ENCODE peak calls at places on chromosomes 16 and 17, in seven cellular contexts. One of them, this sample, is unnamed.
A peak's percentile ranks its signal among the peaks of the same experiment; 100 is the strongest.

GRCh38 chr17:82611140-82612058 is 36.8 kb downstream of the WDR45B start:
- DNase-seq in A549: no peak
- DNase-seq in IMR-90: peak; percentile 60
- DNase-seq in H1: no peak
- DNase-seq in K562: peak; percentile 84
- DNase-seq in SK-N-SH: peak; percentile 89
- DNase-seq in HepG2: no peak
- DNase-seq in this sample: no peak

GRCh38 chr16:81696136-81696958 is 82.7 kb upstream of the PLCG2 start:
- DNase-seq in A549: no peak
- DNase-seq in IMR-90: no peak
- DNase-seq in H1: no peak
- DNase-seq in K562: peak; percentile 47
- DNase-seq in SK-N-SH: no peak
- DNase-seq in HepG2: no peak
- DNase-seq in this sample: no peak

GRCh38 chr16:75019586-75019985 is 20.8 kb downstream of the ZNRF1 start:
- DNase-seq in A549: no peak
- DNase-seq in IMR-90: no peak
- DNase-seq in H1: no peak
- DNase-seq in K562: no peak
- DNase-seq in SK-N-SH: no peak
- DNase-seq in HepG2: no peak
- DNase-seq in this sample: no peak

GRCh38 chr16:24583494-24583893 is 44.1 kb downstream of the RBBP6 start:
- DNase-seq in A549: no peak
- DNase-seq in IMR-90: no peak
- DNase-seq in H1: no peak
- DNase-seq in K562: no peak
- DNase-seq in SK-N-SH: no peak
- DNase-seq in HepG2: no peak
- DNase-seq in this sample: no peak

GRCh38 chr17:45046536-45047125 is 4.8 kb downstream of the DCAKD start:
- DNase-seq in A549: peak; percentile 45
- DNase-seq in IMR-90: peak; percentile 51
- DNase-seq in H1: no peak
- DNase-seq in K562: no peak
- DNase-seq in SK-N-SH: no peak
- DNase-seq in HepG2: no peak
- DNase-seq in this sample: peak; percentile 68

GRCh38 chr17:50550661-50551432 is 3.9 kb downstream of the SPATA20 start:
- DNase-seq in A549: peak; percentile 84
- DNase-seq in IMR-90: peak; percentile 85
- DNase-seq in H1: peak; percentile 90
- DNase-seq in K562: peak; percentile 87
- DNase-seq in SK-N-SH: peak; percentile 95
- DNase-seq in HepG2: peak; percentile 84
- DNase-seq in this sample: no peak

GRCh38 chr17:38427160-38427949 is 909 bp upstream of the ARHGAP23 start:
- DNase-seq in A549: no peak
- DNase-seq in IMR-90: no peak
- DNase-seq in H1: no peak
- DNase-seq in K562: no peak
- DNase-seq in SK-N-SH: no peak
- DNase-seq in HepG2: no peak
- DNase-seq in this sample: no peak

GRCh38 chr17:1399366-1399678 is 700 bp downstream of the YWHAE start:
- DNase-seq in A549: no peak
- DNase-seq in IMR-90: no peak
- DNase-seq in H1: no peak
- DNase-seq in K562: no peak
- DNase-seq in SK-N-SH: no peak
- DNase-seq in HepG2: no peak
- DNase-seq in this sample: no peak

GRCh38 chr16:19005561-19006445 is 22.1 kb downstream of the TMC7 start:
- DNase-seq in A549: peak; percentile 44
- DNase-seq in IMR-90: peak; percentile 27
- DNase-seq in H1: peak; percentile 54
- DNase-seq in K562: no peak
- DNase-seq in SK-N-SH: no peak
- DNase-seq in HepG2: peak; percentile 100
- DNase-seq in this sample: no peak

GRCh38 chr17:19533718-19534561 is at the start of gene SLC47A1:
- DNase-seq in A549: peak; percentile 76
- DNase-seq in IMR-90: no peak
- DNase-seq in H1: peak; percentile 67
- DNase-seq in K562: no peak
- DNase-seq in SK-N-SH: peak; percentile 88
- DNase-seq in HepG2: peak; percentile 58
- DNase-seq in this sample: no peak

GRCh38 chr17:42566215-42566872 is 556 bp upstream of the MLX start:
- DNase-seq in A549: no peak
- DNase-seq in IMR-90: no peak
- DNase-seq in H1: no peak
- DNase-seq in K562: no peak
- DNase-seq in SK-N-SH: no peak
- DNase-seq in HepG2: no peak
- DNase-seq in this sample: no peak

GRCh38 chr16:78324649-78325274 is 225.3 kb downstream of the WWOX start:
- DNase-seq in A549: no peak
- DNase-seq in IMR-90: no peak
- DNase-seq in H1: no peak
- DNase-seq in K562: no peak
- DNase-seq in SK-N-SH: no peak
- DNase-seq in HepG2: peak; percentile 16
- DNase-seq in this sample: no peak

GRCh38 chr17:19726615-19727376 is 10.4 kb upstream of the SLC47A2 start:
- DNase-seq in A549: no peak
- DNase-seq in IMR-90: no peak
- DNase-seq in H1: no peak
- DNase-seq in K562: no peak
- DNase-seq in SK-N-SH: no peak
- DNase-seq in HepG2: no peak
- DNase-seq in this sample: no peak

GRCh38 chr16:4664538-4665418 is 28.6 kb upstream of the NUDT16L1 start:
- DNase-seq in A549: no peak
- DNase-seq in IMR-90: no peak
- DNase-seq in H1: no peak
- DNase-seq in K562: no peak
- DNase-seq in SK-N-SH: no peak
- DNase-seq in HepG2: peak; percentile 75
- DNase-seq in this sample: no peak

GRCh38 chr17:78997881-78998280 is 11.7 kb downstream of the CANT1 start:
- DNase-seq in A549: no peak
- DNase-seq in IMR-90: no peak
- DNase-seq in H1: no peak
- DNase-seq in K562: no peak
- DNase-seq in SK-N-SH: no peak
- DNase-seq in HepG2: no peak
- DNase-seq in this sample: no peak

GRCh38 chr16:67291461-67291860 is 12.1 kb downstream of the PLEKHG4 start:
- DNase-seq in A549: no peak
- DNase-seq in IMR-90: no peak
- DNase-seq in H1: no peak
- DNase-seq in K562: no peak
- DNase-seq in SK-N-SH: no peak
- DNase-seq in HepG2: no peak
- DNase-seq in this sample: no peak

GRCh38 chr17:81527591-81528383 is at the start of gene FSCN2:
- DNase-seq in A549: no peak
- DNase-seq in IMR-90: no peak
- DNase-seq in H1: no peak
- DNase-seq in K562: no peak
- DNase-seq in SK-N-SH: no peak
- DNase-seq in HepG2: no peak
- DNase-seq in this sample: no peak

GRCh38 chr17:77637807-77638182 is 320.7 kb upstream of the TNRC6C start:
- DNase-seq in A549: no peak
- DNase-seq in IMR-90: no peak
- DNase-seq in H1: no peak
- DNase-seq in K562: no peak
- DNase-seq in SK-N-SH: peak; percentile 68
- DNase-seq in HepG2: no peak
- DNase-seq in this sample: no peak

GRCh38 chr17:78390241-78391050 is 12.0 kb downstream of the PGS1 start:
- DNase-seq in A549: peak; percentile 59
- DNase-seq in IMR-90: peak; percentile 100
- DNase-seq in H1: no peak
- DNase-seq in K562: peak; percentile 35
- DNase-seq in SK-N-SH: peak; percentile 76
- DNase-seq in HepG2: no peak
- DNase-seq in this sample: no peak

GRCh38 chr17:13544755-13545154 is 57.0 kb downstream of the HS3ST3A1 start:
- DNase-seq in A549: no peak
- DNase-seq in IMR-90: peak; percentile 61
- DNase-seq in H1: no peak
- DNase-seq in K562: no peak
- DNase-seq in SK-N-SH: no peak
- DNase-seq in HepG2: no peak
- DNase-seq in this sample: no peak

DNA sequence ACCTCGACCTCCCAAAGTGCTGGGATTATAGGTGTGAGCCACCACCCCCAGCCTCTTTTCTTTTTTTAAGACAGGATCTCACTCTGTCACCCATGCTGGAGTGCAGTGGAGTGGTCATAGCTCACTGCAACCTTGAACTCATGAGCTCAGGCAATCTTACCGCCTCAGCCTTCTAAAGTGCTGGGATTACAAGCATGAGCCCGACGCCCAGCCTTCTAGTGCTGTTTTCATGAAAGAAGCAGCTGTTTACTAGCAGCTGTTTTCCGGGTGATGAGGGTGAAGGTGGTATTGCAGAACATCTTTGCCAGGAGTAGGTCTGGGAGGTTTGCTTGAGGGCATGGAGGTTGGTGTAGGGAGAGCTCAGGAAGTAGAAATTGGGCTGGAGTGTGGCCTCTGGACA is 2.0 kb downstream of the ADCY7 start:
- DNase-seq in A549: no peak
- DNase-seq in IMR-90: no peak
- DNase-seq in H1: no peak
- DNase-seq in K562: no peak
- DNase-seq in SK-N-SH: no peak
- DNase-seq in HepG2: peak; percentile 47
- DNase-seq in this sample: no peak
- H3K4me1 ChIP-seq in A549: peaks cover 15% of the 10 kb centered on the region
- H3K4me1 ChIP-seq in IMR-90: peaks cover 19% of the 10 kb centered on the region
- H3K4me1 ChIP-seq in H1: peaks cover 6% of the 10 kb centered on the region
- H3K4me1 ChIP-seq in K562: peaks cover 55% of the 10 kb centered on the region
- H3K4me1 ChIP-seq in SK-N-SH: peaks cover 46% of the 10 kb centered on the region
- H3K4me1 ChIP-seq in HepG2: peaks cover 58% of the 10 kb centered on the region
- H3K4me1 ChIP-seq in this sample: peaks cover 39% of the 10 kb centered on the region

DNA sequence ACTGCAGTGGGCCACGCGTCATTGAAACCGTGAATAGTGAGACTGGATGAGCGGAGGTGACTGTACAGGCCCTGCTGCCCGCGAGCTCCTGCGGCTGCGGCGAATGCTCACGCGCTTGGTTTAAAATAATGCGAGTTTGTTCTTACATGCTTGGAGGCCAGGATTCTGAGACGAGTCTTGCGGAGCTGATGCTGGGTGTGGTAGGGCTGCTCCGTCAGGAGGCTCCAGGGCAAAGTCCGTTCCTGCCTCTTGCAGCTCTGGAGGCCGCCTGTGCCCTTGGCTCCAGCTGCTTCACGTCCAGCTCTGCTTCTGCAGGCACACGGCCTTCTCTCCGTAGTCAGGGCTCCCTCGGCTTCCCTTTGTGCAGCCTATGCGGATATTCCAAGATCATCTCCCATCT is 9.5 kb downstream of the ACSF3 start:
- DNase-seq in A549: no peak
- DNase-seq in IMR-90: no peak
- DNase-seq in H1: no peak
- DNase-seq in K562: no peak
- DNase-seq in SK-N-SH: no peak
- DNase-seq in HepG2: no peak
- DNase-seq in this sample: no peak
- TF ChIP-seq RFX5 in A549: no peak
- TF ChIP-seq RFX5 in IMR-90: no peak
- TF ChIP-seq RFX5 in H1: no peak
- TF ChIP-seq RFX5 in K562: no peak
- TF ChIP-seq RFX5 in SK-N-SH: no peak
- TF ChIP-seq RFX5 in HepG2: no peak
- TF ChIP-seq RFX5 in this sample: no peak

DNA sequence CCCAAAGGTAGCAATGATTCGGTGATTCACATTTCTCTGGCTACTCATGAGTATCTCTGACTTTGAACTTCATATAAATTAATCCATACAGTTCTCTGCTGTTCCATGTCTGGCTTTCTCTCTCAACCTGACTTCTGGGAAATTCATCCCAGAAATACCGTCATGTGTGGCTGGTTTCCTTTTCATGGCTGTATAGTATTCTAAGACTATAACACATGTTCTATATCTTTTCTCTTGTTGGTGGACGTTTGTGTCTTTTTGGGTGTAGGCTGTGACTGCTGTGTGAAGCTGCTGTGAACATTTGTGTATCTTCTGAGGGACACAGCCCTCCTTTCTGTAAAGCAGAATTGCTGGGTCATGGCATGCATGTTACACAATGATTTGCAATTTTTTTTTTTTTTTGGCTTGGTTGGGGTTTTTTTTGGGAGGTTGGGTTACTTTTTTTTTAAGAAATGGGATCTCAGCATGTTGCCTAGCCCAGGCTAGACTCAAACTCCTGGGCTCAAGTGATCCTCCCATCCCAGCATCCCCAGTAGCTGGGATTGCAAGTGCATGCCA is 6.3 kb downstream of the TTYH2 start:
- DNase-seq in A549: no peak
- DNase-seq in IMR-90: no peak
- DNase-seq in H1: no peak
- DNase-seq in K562: no peak
- DNase-seq in SK-N-SH: no peak
- DNase-seq in HepG2: no peak
- DNase-seq in this sample: no peak
- H3K4me1 ChIP-seq in A549: no peaks in the 10 kb centered on the region
- H3K4me1 ChIP-seq in IMR-90: no peaks in the 10 kb centered on the region
- H3K4me1 ChIP-seq in H1: no peaks in the 10 kb centered on the region
- H3K4me1 ChIP-seq in K562: peaks cover 5% of the 10 kb centered on the region
- H3K4me1 ChIP-seq in SK-N-SH: peaks cover 27% of the 10 kb centered on the region
- H3K4me1 ChIP-seq in HepG2: peaks cover 8% of the 10 kb centered on the region
- H3K4me1 ChIP-seq in this sample: peaks cover 9% of the 10 kb centered on the region

GRCh38 chr16:89256651-89257254 is 39.2 kb downstream of the ZNF778 start:
- DNase-seq in A549: peak; percentile 48
- DNase-seq in IMR-90: peak; percentile 63
- DNase-seq in H1: peak; percentile 84
- DNase-seq in K562: no peak
- DNase-seq in SK-N-SH: peak; percentile 30
- DNase-seq in HepG2: no peak
- DNase-seq in this sample: no peak

GRCh38 chr16:89261691-89262563 is 44.4 kb downstream of the ZNF778 start:
- DNase-seq in A549: no peak
- DNase-seq in IMR-90: peak; percentile 13
- DNase-seq in H1: no peak
- DNase-seq in K562: no peak
- DNase-seq in SK-N-SH: no peak
- DNase-seq in HepG2: peak; percentile 62
- DNase-seq in this sample: no peak

GRCh38 chr16:89253548-89254287 is 36.2 kb downstream of the ZNF778 start:
- DNase-seq in A549: no peak
- DNase-seq in IMR-90: no peak
- DNase-seq in H1: no peak
- DNase-seq in K562: no peak
- DNase-seq in SK-N-SH: no peak
- DNase-seq in HepG2: no peak
- DNase-seq in this sample: no peak

GRCh38 chr16:89257757-89258465 is 40.4 kb downstream of the ZNF778 start:
- DNase-seq in A549: no peak
- DNase-seq in IMR-90: no peak
- DNase-seq in H1: no peak
- DNase-seq in K562: no peak
- DNase-seq in SK-N-SH: peak; percentile 32
- DNase-seq in HepG2: no peak
- DNase-seq in this sample: no peak

GRCh38 chr16:89257281-89257731 is 39.8 kb downstream of the ZNF778 start:
- DNase-seq in A549: no peak
- DNase-seq in IMR-90: no peak
- DNase-seq in H1: peak; percentile 67
- DNase-seq in K562: no peak
- DNase-seq in SK-N-SH: peak; percentile 64
- DNase-seq in HepG2: no peak
- DNase-seq in this sample: no peak
- TF ChIP-seq RFX5 in A549: no peak
- TF ChIP-seq RFX5 in IMR-90: no peak
- TF ChIP-seq RFX5 in H1: no peak
- TF ChIP-seq RFX5 in K562: no peak
- TF ChIP-seq RFX5 in SK-N-SH: no peak
- TF ChIP-seq RFX5 in HepG2: no peak
- TF ChIP-seq RFX5 in this sample: no peak

This sample was measured in GM12878.